ENCODE peak calls at places on chromosome 1, in seven cellular contexts. One of them, this sample, is unnamed.

GRCh38 chr1:14921057-14921456 is 232.5 kb upstream of the TMEM51 start:
- DNase-seq in suprapubic skin: no peak
- DNase-seq in upper lobe of right lung: no peak
- DNase-seq in CD8-positive, alpha-beta T cell: no peak
- DNase-seq in AG09309: no peak
- DNase-seq in fibroblast of lung: peak; percentile 18
- DNase-seq in Calu3: no peak
- DNase-seq in this sample: no peak

GRCh38 chr1:216071227-216071626 is 352.0 kb downstream of the USH2A start:
- DNase-seq in suprapubic skin: no peak
- DNase-seq in upper lobe of right lung: no peak
- DNase-seq in fibroblast of lung: no peak
- DNase-seq in AG09309: no peak
- DNase-seq in CD8-positive, alpha-beta T cell: no peak
- DNase-seq in Calu3: no peak
- DNase-seq in this sample: no peak

GRCh38 chr1:150613061-150613920 is 16.1 kb downstream of the ENSA start:
- DNase-seq in upper lobe of right lung: no peak
- DNase-seq in AG09309: peak; percentile 55
- DNase-seq in Calu3: peak; percentile 45
- DNase-seq in CD8-positive, alpha-beta T cell: no peak
- DNase-seq in suprapubic skin: no peak
- DNase-seq in fibroblast of lung: peak; percentile 94
- DNase-seq in this sample: no peak

GRCh38 chr1:205665216-205665757 is 15.0 kb downstream of the SLC45A3 start:
- DNase-seq in Calu3: no peak
- DNase-seq in upper lobe of right lung: no peak
- DNase-seq in fibroblast of lung: no peak
- DNase-seq in AG09309: no peak
- DNase-seq in suprapubic skin: no peak
- DNase-seq in CD8-positive, alpha-beta T cell: no peak
- DNase-seq in this sample: no peak

GRCh38 chr1:3630161-3630611 is 5.4 kb downstream of the TPRG1L start:
- DNase-seq in fibroblast of lung: no peak
- DNase-seq in AG09309: no peak
- DNase-seq in CD8-positive, alpha-beta T cell: no peak
- DNase-seq in suprapubic skin: no peak
- DNase-seq in Calu3: no peak
- DNase-seq in upper lobe of right lung: no peak
- DNase-seq in this sample: no peak

GRCh38 chr1:97139512-97139911 is 417.9 kb downstream of the PTBP2 start:
- DNase-seq in upper lobe of right lung: no peak
- DNase-seq in Calu3: no peak
- DNase-seq in fibroblast of lung: no peak
- DNase-seq in suprapubic skin: no peak
- DNase-seq in CD8-positive, alpha-beta T cell: no peak
- DNase-seq in AG09309: no peak
- DNase-seq in this sample: no peak

GRCh38 chr1:180157108-180157507 is 2.4 kb downstream of the QSOX1 start:
- DNase-seq in fibroblast of lung: peak; percentile 56
- DNase-seq in AG09309: no peak
- DNase-seq in CD8-positive, alpha-beta T cell: no peak
- DNase-seq in suprapubic skin: no peak
- DNase-seq in Calu3: no peak
- DNase-seq in upper lobe of right lung: no peak
- DNase-seq in this sample: no peak

GRCh38 chr1:21368514-21369289 is 71.2 kb upstream of the NBPF3 start:
- DNase-seq in fibroblast of lung: peak; percentile 82
- DNase-seq in Calu3: peak; percentile 80
- DNase-seq in AG09309: peak; percentile 27
- DNase-seq in upper lobe of right lung: peak; percentile 84
- DNase-seq in CD8-positive, alpha-beta T cell: peak; percentile 54
- DNase-seq in suprapubic skin: peak; percentile 81
- DNase-seq in this sample: peak; percentile 82

GRCh38 chr1:192801451-192801850 is 7.4 kb upstream of the RGS2 start:
- DNase-seq in CD8-positive, alpha-beta T cell: no peak
- DNase-seq in Calu3: no peak
- DNase-seq in AG09309: no peak
- DNase-seq in fibroblast of lung: peak; percentile 6
- DNase-seq in suprapubic skin: no peak
- DNase-seq in upper lobe of right lung: no peak
- DNase-seq in this sample: no peak

GRCh38 chr1:182977480-182977879 is 24.5 kb upstream of the SHCBP1L start:
- DNase-seq in upper lobe of right lung: no peak
- DNase-seq in suprapubic skin: no peak
- DNase-seq in AG09309: no peak
- DNase-seq in fibroblast of lung: no peak
- DNase-seq in Calu3: no peak
- DNase-seq in CD8-positive, alpha-beta T cell: no peak
- DNase-seq in this sample: no peak

GRCh38 chr1:30600706-30601105 is 122.7 kb downstream of the MATN1 start:
- DNase-seq in CD8-positive, alpha-beta T cell: no peak
- DNase-seq in Calu3: no peak
- DNase-seq in AG09309: no peak
- DNase-seq in upper lobe of right lung: no peak
- DNase-seq in fibroblast of lung: no peak
- DNase-seq in suprapubic skin: no peak
- DNase-seq in this sample: no peak

GRCh38 chr1:30603081-30603858 is 120.1 kb downstream of the MATN1 start:
- DNase-seq in upper lobe of right lung: no peak
- DNase-seq in fibroblast of lung: no peak
- DNase-seq in AG09309: no peak
- DNase-seq in suprapubic skin: no peak
- DNase-seq in CD8-positive, alpha-beta T cell: no peak
- DNase-seq in Calu3: no peak
- DNase-seq in this sample: no peak

GRCh38 chr1:30599721-30600120 is 123.7 kb downstream of the MATN1 start:
- DNase-seq in fibroblast of lung: no peak
- DNase-seq in AG09309: no peak
- DNase-seq in Calu3: no peak
- DNase-seq in CD8-positive, alpha-beta T cell: no peak
- DNase-seq in upper lobe of right lung: no peak
- DNase-seq in suprapubic skin: no peak
- DNase-seq in this sample: no peak

GRCh38 chr1:30600258-30600657 is 123.1 kb downstream of the MATN1 start:
- DNase-seq in AG09309: no peak
- DNase-seq in CD8-positive, alpha-beta T cell: no peak
- DNase-seq in suprapubic skin: no peak
- DNase-seq in Calu3: no peak
- DNase-seq in fibroblast of lung: no peak
- DNase-seq in upper lobe of right lung: no peak
- DNase-seq in this sample: no peak

GRCh38 chr1:30601316-30602085 is 121.9 kb downstream of the MATN1 start:
- DNase-seq in suprapubic skin: no peak
- DNase-seq in upper lobe of right lung: peak; percentile 29
- DNase-seq in AG09309: no peak
- DNase-seq in fibroblast of lung: no peak
- DNase-seq in CD8-positive, alpha-beta T cell: no peak
- DNase-seq in Calu3: no peak
- DNase-seq in this sample: no peak
- TF ChIP-seq CTCF in suprapubic skin: no peak
- TF ChIP-seq CTCF in upper lobe of right lung: no peak
- TF ChIP-seq CTCF in AG09309: peak; percentile 28
- TF ChIP-seq CTCF in fibroblast of lung: no peak
- TF ChIP-seq CTCF in CD8-positive, alpha-beta T cell: no peak
- TF ChIP-seq CTCF in Calu3: no peak
- TF ChIP-seq CTCF in this sample: no peak

DNA sequence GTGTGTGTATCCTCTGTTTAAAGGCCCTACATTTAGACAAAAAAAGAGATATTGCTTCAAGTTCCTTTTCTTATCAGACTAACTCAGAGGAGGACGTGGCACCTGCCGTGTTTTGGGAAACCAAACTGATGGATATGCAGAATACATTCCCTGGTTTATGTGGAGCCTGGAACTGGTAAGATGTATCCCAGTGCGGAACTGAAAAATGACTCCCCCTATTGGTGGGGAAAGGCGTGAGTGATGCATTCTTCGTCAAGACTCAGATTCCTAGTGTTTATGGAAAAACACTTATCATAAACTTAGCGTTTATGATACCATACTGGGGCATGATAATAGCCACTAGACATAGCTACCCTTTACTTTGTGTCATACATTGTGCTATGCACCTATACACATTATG is 154.2 kb downstream of the ZNF326 start:
- DNase-seq in fibroblast of lung: no peak
- DNase-seq in upper lobe of right lung: no peak
- DNase-seq in CD8-positive, alpha-beta T cell: no peak
- DNase-seq in AG09309: no peak
- DNase-seq in suprapubic skin: no peak
- DNase-seq in Calu3: no peak
- DNase-seq in this sample: no peak
- TF ChIP-seq CTCF in fibroblast of lung: no peak
- TF ChIP-seq CTCF in upper lobe of right lung: no peak
- TF ChIP-seq CTCF in CD8-positive, alpha-beta T cell: no peak
- TF ChIP-seq CTCF in AG09309: no peak
- TF ChIP-seq CTCF in suprapubic skin: no peak
- TF ChIP-seq CTCF in Calu3: no peak
- TF ChIP-seq CTCF in this sample: peak; percentile 34

GRCh38 chr1:25486602-25487001 is 55.9 kb downstream of the MACO1 start:
- DNase-seq in Calu3: no peak
- DNase-seq in suprapubic skin: no peak
- DNase-seq in CD8-positive, alpha-beta T cell: no peak
- DNase-seq in upper lobe of right lung: no peak
- DNase-seq in fibroblast of lung: no peak
- DNase-seq in AG09309: no peak
- DNase-seq in this sample: no peak
- TF ChIP-seq CTCF in Calu3: no peak
- TF ChIP-seq CTCF in suprapubic skin: no peak
- TF ChIP-seq CTCF in CD8-positive, alpha-beta T cell: no peak
- TF ChIP-seq CTCF in upper lobe of right lung: no peak
- TF ChIP-seq CTCF in fibroblast of lung: peak; percentile 24
- TF ChIP-seq CTCF in AG09309: peak; percentile 46
- TF ChIP-seq CTCF in this sample: peak; percentile 47

DNA sequence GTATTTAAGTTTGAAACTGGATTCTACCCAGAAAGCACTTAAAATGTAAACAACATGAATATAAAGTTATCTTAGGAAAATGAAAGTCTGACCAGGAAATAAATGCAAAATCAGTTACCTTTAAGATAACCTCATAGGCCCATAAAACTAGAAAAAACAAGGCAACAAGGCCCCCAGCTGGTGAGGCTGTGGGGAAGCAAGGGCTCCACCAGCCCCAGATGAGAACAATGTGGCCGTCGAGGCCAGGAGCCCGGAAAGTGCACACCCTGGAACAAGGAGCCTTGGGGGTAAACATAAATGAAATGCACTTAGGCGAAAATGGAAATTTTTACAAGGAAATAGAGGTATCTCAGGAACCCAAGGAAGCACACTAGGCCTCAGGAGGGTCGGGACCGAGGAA is 37.9 kb upstream of the BMP8B start:
- DNase-seq in fibroblast of lung: no peak
- DNase-seq in AG09309: no peak
- DNase-seq in Calu3: no peak
- DNase-seq in upper lobe of right lung: no peak
- DNase-seq in CD8-positive, alpha-beta T cell: no peak
- DNase-seq in suprapubic skin: no peak
- DNase-seq in this sample: no peak
- TF ChIP-seq CTCF in fibroblast of lung: no peak
- TF ChIP-seq CTCF in AG09309: no peak
- TF ChIP-seq CTCF in Calu3: no peak
- TF ChIP-seq CTCF in upper lobe of right lung: no peak
- TF ChIP-seq CTCF in CD8-positive, alpha-beta T cell: no peak
- TF ChIP-seq CTCF in suprapubic skin: no peak
- TF ChIP-seq CTCF in this sample: no peak

DNA sequence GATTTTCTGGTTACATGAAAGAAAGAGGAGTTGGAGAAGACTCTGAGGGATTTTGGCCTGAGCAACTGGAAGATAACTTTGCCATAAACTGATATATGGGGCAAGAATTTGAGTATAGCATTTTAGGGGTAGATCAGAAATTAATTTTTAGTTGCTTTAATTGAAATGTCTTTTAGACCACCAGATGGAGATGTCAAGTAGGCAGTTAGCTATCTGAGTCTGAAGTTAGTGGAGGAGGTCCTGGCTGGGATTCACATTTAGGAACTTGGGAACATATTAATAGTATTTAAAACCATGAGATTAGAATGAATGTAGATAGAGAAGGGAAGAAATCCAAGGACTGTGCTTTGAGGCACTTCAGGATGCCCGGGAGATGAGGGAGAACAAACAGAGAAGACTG is 32.6 kb downstream of the SLC44A3 start:
- DNase-seq in fibroblast of lung: peak; percentile 55
- DNase-seq in CD8-positive, alpha-beta T cell: no peak
- DNase-seq in Calu3: no peak
- DNase-seq in AG09309: no peak
- DNase-seq in suprapubic skin: no peak
- DNase-seq in upper lobe of right lung: no peak
- DNase-seq in this sample: no peak
- TF ChIP-seq CTCF in fibroblast of lung: peak; percentile 15
- TF ChIP-seq CTCF in CD8-positive, alpha-beta T cell: no peak
- TF ChIP-seq CTCF in Calu3: no peak
- TF ChIP-seq CTCF in AG09309: peak; percentile 8
- TF ChIP-seq CTCF in suprapubic skin: no peak
- TF ChIP-seq CTCF in upper lobe of right lung: no peak
- TF ChIP-seq CTCF in this sample: no peak

DNA sequence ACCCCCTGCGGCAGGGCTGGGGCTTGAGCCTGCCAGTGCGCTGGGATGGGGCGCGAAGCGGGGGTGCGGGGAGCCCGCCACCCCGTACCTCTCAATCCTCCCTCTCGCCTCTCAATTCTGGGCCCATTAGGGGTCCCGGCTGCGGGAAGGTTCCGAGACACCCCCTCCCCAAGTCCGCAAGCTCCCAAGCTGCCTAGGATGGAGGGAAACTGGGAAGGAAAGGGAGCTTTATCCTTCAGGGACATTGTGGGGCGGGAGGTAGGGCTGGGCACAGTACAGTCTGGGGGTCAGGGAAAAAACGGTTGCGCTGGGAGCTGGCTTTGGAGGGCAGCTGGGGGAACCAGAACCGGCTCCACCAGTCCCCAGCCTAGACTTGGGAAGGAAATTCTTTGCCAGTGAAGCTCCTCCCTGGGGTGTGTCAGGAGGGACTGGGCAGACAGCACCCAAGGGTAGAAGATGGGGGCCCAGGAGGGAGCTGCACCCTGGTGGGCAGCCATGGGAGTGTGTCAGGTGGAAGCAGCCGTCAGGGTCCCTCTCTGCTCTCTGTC is 904 bp downstream of the GJB3 start:
- DNase-seq in upper lobe of right lung: peak; percentile 52
- DNase-seq in suprapubic skin: peak; percentile 59
- DNase-seq in fibroblast of lung: no peak
- DNase-seq in CD8-positive, alpha-beta T cell: no peak
- DNase-seq in AG09309: no peak
- DNase-seq in Calu3: peak; percentile 82
- DNase-seq in this sample: no peak
- TF ChIP-seq CTCF in upper lobe of right lung: no peak
- TF ChIP-seq CTCF in suprapubic skin: no peak
- TF ChIP-seq CTCF in fibroblast of lung: no peak
- TF ChIP-seq CTCF in CD8-positive, alpha-beta T cell: no peak
- TF ChIP-seq CTCF in AG09309: no peak
- TF ChIP-seq CTCF in Calu3: no peak
- TF ChIP-seq CTCF in this sample: peak; percentile 6

This sample was measured in type B pancreatic cell.